ENCODE peak calls at places on chromosomes 4 and X, in nine cellular contexts. One of them, this sample, is unnamed.

GRCh38 chr4:78019494-78019893 is 37.6 kb upstream of the FRAS1 start:
- DNase-seq in ovary: no peak
- DNase-seq in sigmoid colon: no peak
- DNase-seq in lower leg skin: no peak
- DNase-seq in transverse colon: no peak
- DNase-seq in IMR-90: no peak
- DNase-seq in uterus: no peak
- DNase-seq in heart left ventricle: no peak
- DNase-seq in right lobe of liver: no peak
- DNase-seq in this sample: no peak

GRCh38 chr4:147901388-147901787 is 169.5 kb downstream of the ARHGAP10 start:
- DNase-seq in right lobe of liver: no peak
- DNase-seq in IMR-90: peak
- DNase-seq in transverse colon: no peak
- DNase-seq in lower leg skin: no peak
- DNase-seq in sigmoid colon: no peak
- DNase-seq in heart left ventricle: no peak
- DNase-seq in ovary: no peak
- DNase-seq in uterus: no peak
- DNase-seq in this sample: no peak

GRCh38 chr4:115334736-115335411 is 221.5 kb upstream of the NDST4 start:
- DNase-seq in transverse colon: no peak
- DNase-seq in ovary: no peak
- DNase-seq in sigmoid colon: no peak
- DNase-seq in right lobe of liver: no peak
- DNase-seq in uterus: no peak
- DNase-seq in IMR-90: no peak
- DNase-seq in lower leg skin: no peak
- DNase-seq in heart left ventricle: no peak
- DNase-seq in this sample: no peak

GRCh38 chrX:132094169-132094568 is 33.7 kb downstream of the FRMD7 start:
- DNase-seq in heart left ventricle: no peak
- DNase-seq in transverse colon: no peak
- DNase-seq in IMR-90: no peak
- DNase-seq in right lobe of liver: peak
- DNase-seq in ovary: no peak
- DNase-seq in lower leg skin: peak
- DNase-seq in uterus: no peak
- DNase-seq in sigmoid colon: no peak
- DNase-seq in this sample: no peak

GRCh38 chr4:123399638-123400358 is 3.2 kb downstream of the SPRY1 start:
- DNase-seq in lower leg skin: no peak
- DNase-seq in ovary: no peak
- DNase-seq in transverse colon: no peak
- DNase-seq in uterus: no peak
- DNase-seq in sigmoid colon: no peak
- DNase-seq in IMR-90: no peak
- DNase-seq in heart left ventricle: no peak
- DNase-seq in right lobe of liver: no peak
- DNase-seq in this sample: no peak

GRCh38 chr4:11976726-11977263 is 548.1 kb upstream of the HS3ST1 start:
- DNase-seq in sigmoid colon: no peak
- DNase-seq in IMR-90: no peak
- DNase-seq in ovary: no peak
- DNase-seq in lower leg skin: no peak
- DNase-seq in right lobe of liver: no peak
- DNase-seq in transverse colon: no peak
- DNase-seq in uterus: no peak
- DNase-seq in heart left ventricle: no peak
- DNase-seq in this sample: no peak

GRCh38 chrX:110286126-110286525 is 31.8 kb downstream of the AMMECR1 start:
- DNase-seq in uterus: no peak
- DNase-seq in sigmoid colon: peak
- DNase-seq in right lobe of liver: no peak
- DNase-seq in heart left ventricle: no peak
- DNase-seq in IMR-90: peak
- DNase-seq in ovary: no peak
- DNase-seq in transverse colon: no peak
- DNase-seq in lower leg skin: peak
- DNase-seq in this sample: no peak

GRCh38 chr4:40702800-40703151 is 47.0 kb upstream of the NSUN7 start:
- DNase-seq in ovary: no peak
- DNase-seq in sigmoid colon: no peak
- DNase-seq in heart left ventricle: no peak
- DNase-seq in IMR-90: no peak
- DNase-seq in lower leg skin: no peak
- DNase-seq in transverse colon: no peak
- DNase-seq in uterus: no peak
- DNase-seq in right lobe of liver: no peak
- DNase-seq in this sample: no peak

GRCh38 chr4:84583871-84584373 is 995 bp downstream of the CDS1 start:
- DNase-seq in transverse colon: no peak
- DNase-seq in lower leg skin: no peak
- DNase-seq in uterus: no peak
- DNase-seq in IMR-90: no peak
- DNase-seq in right lobe of liver: no peak
- DNase-seq in sigmoid colon: no peak
- DNase-seq in ovary: no peak
- DNase-seq in heart left ventricle: no peak
- DNase-seq in this sample: no peak

GRCh38 chr4:84582988-84583870 is at the start of gene CDS1:
- DNase-seq in ovary: no peak
- DNase-seq in sigmoid colon: no peak
- DNase-seq in IMR-90: no peak
- DNase-seq in heart left ventricle: peak
- DNase-seq in transverse colon: peak
- DNase-seq in uterus: no peak
- DNase-seq in lower leg skin: peak
- DNase-seq in right lobe of liver: peak
- DNase-seq in this sample: no peak

GRCh38 chr4:84582302-84582987 is 482 bp upstream of the CDS1 start:
- DNase-seq in IMR-90: peak
- DNase-seq in heart left ventricle: peak
- DNase-seq in sigmoid colon: peak
- DNase-seq in ovary: peak
- DNase-seq in transverse colon: peak
- DNase-seq in uterus: peak
- DNase-seq in right lobe of liver: peak
- DNase-seq in lower leg skin: peak
- DNase-seq in this sample: peak

GRCh38 chr4:84579410-84579791 is 3.5 kb upstream of the CDS1 start:
- DNase-seq in transverse colon: no peak
- DNase-seq in IMR-90: no peak
- DNase-seq in lower leg skin: no peak
- DNase-seq in sigmoid colon: no peak
- DNase-seq in uterus: no peak
- DNase-seq in right lobe of liver: no peak
- DNase-seq in heart left ventricle: no peak
- DNase-seq in ovary: no peak
- DNase-seq in this sample: no peak

DNA sequence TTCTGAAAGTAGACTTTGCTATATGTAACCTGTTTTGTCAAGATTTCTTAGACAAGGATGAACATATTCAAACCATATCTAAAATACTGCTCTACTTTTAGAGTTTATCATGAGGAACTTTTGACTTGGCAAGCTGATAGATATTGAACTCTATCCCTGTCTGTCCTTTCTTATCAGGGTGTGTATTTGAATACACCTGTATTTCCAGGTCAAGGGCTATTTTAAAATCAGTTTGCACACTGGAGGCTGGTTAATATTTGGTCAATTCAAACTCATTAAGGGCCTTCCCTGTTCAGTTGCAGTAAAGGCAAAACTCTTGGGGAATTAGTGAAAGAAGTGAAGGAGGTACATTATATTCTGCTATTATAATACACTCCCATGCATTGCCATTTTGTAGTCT is 2.3 kb downstream of the CDS1 start:
- DNase-seq in sigmoid colon: no peak
- DNase-seq in ovary: no peak
- DNase-seq in right lobe of liver: no peak
- DNase-seq in uterus: no peak
- DNase-seq in transverse colon: no peak
- DNase-seq in heart left ventricle: no peak
- DNase-seq in IMR-90: no peak
- DNase-seq in lower leg skin: no peak
- DNase-seq in this sample: no peak
- H3K4me3 ChIP-seq in sigmoid colon: no peak
- H3K4me3 ChIP-seq in ovary: no peak
- H3K4me3 ChIP-seq in right lobe of liver: peak
- H3K4me3 ChIP-seq in uterus: no peak
- H3K4me3 ChIP-seq in transverse colon: peak
- H3K4me3 ChIP-seq in heart left ventricle: no peak
- H3K4me3 ChIP-seq in IMR-90: no peak
- H3K4me3 ChIP-seq in lower leg skin: no peak
- H3K4me3 ChIP-seq in this sample: no peak

GRCh38 chr4:107737470-107737869 is 17.4 kb upstream of the PAPSS1 start:
- DNase-seq in transverse colon: no peak
- DNase-seq in lower leg skin: no peak
- DNase-seq in uterus: no peak
- DNase-seq in right lobe of liver: no peak
- DNase-seq in sigmoid colon: no peak
- DNase-seq in ovary: no peak
- DNase-seq in IMR-90: no peak
- DNase-seq in heart left ventricle: no peak
- DNase-seq in this sample: no peak

GRCh38 chr4:107733431-107733925 is 13.4 kb upstream of the PAPSS1 start:
- DNase-seq in right lobe of liver: no peak
- DNase-seq in transverse colon: no peak
- DNase-seq in heart left ventricle: no peak
- DNase-seq in sigmoid colon: no peak
- DNase-seq in lower leg skin: no peak
- DNase-seq in uterus: no peak
- DNase-seq in ovary: no peak
- DNase-seq in IMR-90: no peak
- DNase-seq in this sample: no peak

GRCh38 chr4:107736037-107736436 is 16.0 kb upstream of the PAPSS1 start:
- DNase-seq in IMR-90: no peak
- DNase-seq in transverse colon: no peak
- DNase-seq in lower leg skin: no peak
- DNase-seq in ovary: no peak
- DNase-seq in sigmoid colon: no peak
- DNase-seq in heart left ventricle: no peak
- DNase-seq in right lobe of liver: no peak
- DNase-seq in uterus: no peak
- DNase-seq in this sample: no peak

GRCh38 chr4:107736924-107737448 is 17.0 kb upstream of the PAPSS1 start:
- DNase-seq in uterus: peak
- DNase-seq in sigmoid colon: no peak
- DNase-seq in transverse colon: peak
- DNase-seq in heart left ventricle: no peak
- DNase-seq in right lobe of liver: peak
- DNase-seq in IMR-90: peak
- DNase-seq in lower leg skin: no peak
- DNase-seq in ovary: no peak
- DNase-seq in this sample: no peak

GRCh38 chr4:107734120-107734519 is 14.1 kb upstream of the PAPSS1 start:
- DNase-seq in transverse colon: no peak
- DNase-seq in sigmoid colon: no peak
- DNase-seq in right lobe of liver: no peak
- DNase-seq in uterus: no peak
- DNase-seq in lower leg skin: no peak
- DNase-seq in IMR-90: no peak
- DNase-seq in ovary: no peak
- DNase-seq in heart left ventricle: no peak
- DNase-seq in this sample: no peak
- TF ChIP-seq CTCF in transverse colon: no peak
- TF ChIP-seq CTCF in sigmoid colon: no peak
- TF ChIP-seq CTCF in right lobe of liver: peak
- TF ChIP-seq CTCF in uterus: no peak
- TF ChIP-seq CTCF in lower leg skin: no peak
- TF ChIP-seq CTCF in IMR-90: peak
- TF ChIP-seq CTCF in ovary: no peak
- TF ChIP-seq CTCF in heart left ventricle: peak
- TF ChIP-seq CTCF in this sample: no peak

GRCh38 chr4:8251110-8251883 is 18.3 kb upstream of the HTRA3 start:
- DNase-seq in right lobe of liver: no peak
- DNase-seq in lower leg skin: no peak
- DNase-seq in uterus: no peak
- DNase-seq in transverse colon: no peak
- DNase-seq in heart left ventricle: no peak
- DNase-seq in IMR-90: no peak
- DNase-seq in ovary: no peak
- DNase-seq in sigmoid colon: no peak
- DNase-seq in this sample: no peak

GRCh38 chr4:8255698-8256441 is 13.7 kb upstream of the HTRA3 start:
- DNase-seq in sigmoid colon: no peak
- DNase-seq in right lobe of liver: no peak
- DNase-seq in ovary: no peak
- DNase-seq in uterus: no peak
- DNase-seq in IMR-90: peak
- DNase-seq in transverse colon: no peak
- DNase-seq in heart left ventricle: peak
- DNase-seq in lower leg skin: peak
- DNase-seq in this sample: no peak

GRCh38 chr4:8252301-8253173 is 17.0 kb upstream of the HTRA3 start:
- DNase-seq in right lobe of liver: no peak
- DNase-seq in IMR-90: peak
- DNase-seq in transverse colon: no peak
- DNase-seq in sigmoid colon: no peak
- DNase-seq in lower leg skin: no peak
- DNase-seq in heart left ventricle: no peak
- DNase-seq in uterus: no peak
- DNase-seq in ovary: no peak
- DNase-seq in this sample: no peak

GRCh38 chr4:8250637-8251036 is 18.9 kb upstream of the HTRA3 start:
- DNase-seq in uterus: no peak
- DNase-seq in sigmoid colon: no peak
- DNase-seq in IMR-90: no peak
- DNase-seq in ovary: no peak
- DNase-seq in heart left ventricle: no peak
- DNase-seq in right lobe of liver: no peak
- DNase-seq in lower leg skin: no peak
- DNase-seq in transverse colon: no peak
- DNase-seq in this sample: no peak

DNA sequence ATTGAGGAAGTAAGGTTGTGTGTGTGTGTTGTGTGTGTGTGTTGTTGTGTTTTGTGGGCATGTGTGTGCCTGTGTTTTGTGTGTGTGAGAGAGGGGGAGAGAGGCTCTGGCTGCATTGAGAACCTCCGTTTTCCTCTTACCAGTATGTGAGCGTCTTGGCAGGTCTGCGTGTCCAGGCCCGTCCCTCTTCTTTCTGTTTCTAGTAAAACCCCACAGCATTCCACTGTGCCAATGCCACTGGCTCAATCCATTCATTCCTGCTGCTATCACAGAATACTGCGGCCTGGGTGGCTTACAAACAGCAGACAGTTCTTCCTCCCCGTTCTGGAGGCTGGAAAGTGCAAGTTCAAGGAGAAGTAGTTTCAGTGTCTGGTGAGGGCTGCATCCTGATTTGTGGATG is 15.5 kb upstream of the HTRA3 start:
- DNase-seq in ovary: no peak
- DNase-seq in right lobe of liver: no peak
- DNase-seq in sigmoid colon: no peak
- DNase-seq in lower leg skin: no peak
- DNase-seq in transverse colon: no peak
- DNase-seq in uterus: no peak
- DNase-seq in heart left ventricle: no peak
- DNase-seq in IMR-90: no peak
- DNase-seq in this sample: no peak
- TF ChIP-seq POLR2A in ovary: no peak
- TF ChIP-seq POLR2A in right lobe of liver: no peak
- TF ChIP-seq POLR2A in sigmoid colon: no peak
- TF ChIP-seq POLR2A in lower leg skin: no peak
- TF ChIP-seq POLR2A in transverse colon: no peak
- TF ChIP-seq POLR2A in uterus: no peak
- TF ChIP-seq POLR2A in heart left ventricle: no peak
- TF ChIP-seq POLR2A in IMR-90: no peak
- TF ChIP-seq POLR2A in this sample: no peak

GRCh38 chr4:156456830-156457229 is 503.2 kb upstream of the CTSO start:
- DNase-seq in right lobe of liver: no peak
- DNase-seq in ovary: no peak
- DNase-seq in heart left ventricle: no peak
- DNase-seq in transverse colon: no peak
- DNase-seq in uterus: no peak
- DNase-seq in IMR-90: no peak
- DNase-seq in sigmoid colon: no peak
- DNase-seq in lower leg skin: no peak
- DNase-seq in this sample: no peak
- H3K4me3 ChIP-seq in right lobe of liver: no peak
- H3K4me3 ChIP-seq in ovary: no peak
- H3K4me3 ChIP-seq in heart left ventricle: no peak
- H3K4me3 ChIP-seq in transverse colon: no peak
- H3K4me3 ChIP-seq in uterus: no peak
- H3K4me3 ChIP-seq in IMR-90: no peak
- H3K4me3 ChIP-seq in sigmoid colon: no peak
- H3K4me3 ChIP-seq in lower leg skin: no peak
- H3K4me3 ChIP-seq in this sample: no peak

This sample was measured in esophagus muscularis mucosa.